ENCODE peak calls at places on chromosome 21, in five cellular contexts. J, S, U, I and W are unnamed samples.

GRCh38 chr21:16468191-16468590 is 738.4 kb downstream of the USP25 start:
- DNase-seq in J (no peak), S (no peak), I (no peak), U (peak), W (no peak)

GRCh38 chr21:36990508-36991205 is 15.8 kb upstream of the RIPPLY3 start:
- DNase-seq in S (no peak), J (no peak), U (no peak), I (no peak), W (no peak)

GRCh38 chr21:28299946-28300345 is 692.7 kb downstream of the LTN1 start:
- DNase-seq in I (no peak), S (no peak), U (no peak), J (no peak), W (no peak)

GRCh38 chr21:46125846-46126301 is 28.0 kb downstream of the COL6A2 start:
- DNase-seq in U (no peak), I (no peak), J (peak), S (peak), W (no peak)

GRCh38 chr21:21383126-21383525 is 384.9 kb downstream of the NCAM2 start:
- DNase-seq in S (no peak), J (no peak), U (peak), I (no peak), W (no peak)

GRCh38 chr21:35911412-35912191 is 148.7 kb downstream of the SETD4 start:
- DNase-seq in J (no peak), S (no peak), I (no peak), U (no peak), W (no peak)

GRCh38 chr21:35046880-35047229 is 2.2 kb downstream of the RUNX1 start:
- DNase-seq in J (no peak), U (peak), S (no peak), I (no peak), W (no peak)

GRCh38 chr21:36209626-36210171 is 53.1 kb downstream of the DOP1B start:
- DNase-seq in J (peak), S (no peak), I (no peak), U (peak), W (peak)

GRCh38 chr21:36730291-36731281 is 31.7 kb downstream of the SIM2 start:
- DNase-seq in U (peak), J (no peak), I (no peak), S (no peak), W (no peak)

GRCh38 chr21:45889115-45889708 is 92.4 kb upstream of the COL6A1 start:
- DNase-seq in U (no peak), I (no peak), S (no peak), J (no peak), W (no peak)

GRCh38 chr21:34992736-34993135 is 56.4 kb downstream of the RUNX1 start:
- DNase-seq in S (no peak), U (peak), I (no peak), J (no peak), W (no peak)

GRCh38 chr21:16583567-16583966 is 853.8 kb downstream of the USP25 start:
- DNase-seq in U (no peak), S (no peak), J (no peak), I (no peak), W (no peak)

GRCh38 chr21:39727401-39728120 is 17.4 kb upstream of the IGSF5 start:
- DNase-seq in S (no peak), I (no peak), J (no peak), U (no peak), W (no peak)

GRCh38 chr21:39728341-39728740 is 16.6 kb upstream of the IGSF5 start:
- DNase-seq in J (no peak), I (no peak), U (no peak), S (no peak), W (no peak)

GRCh38 chr21:39724944-39725343 is 20.0 kb upstream of the IGSF5 start:
- DNase-seq in U (no peak), I (no peak), S (no peak), J (no peak), W (no peak)

GRCh38 chr21:39721885-39722284 is 23.1 kb upstream of the IGSF5 start:
- DNase-seq in J (no peak), I (no peak), S (no peak), U (no peak), W (no peak)

GRCh38 chr21:39726133-39726532 is 18.9 kb upstream of the IGSF5 start:
- DNase-seq in S (no peak), U (no peak), J (no peak), I (no peak), W (no peak)
- TF ChIP-seq CTCF in S (no peak), U (peak), J (no peak), I (peak), W (peak)

DNA sequence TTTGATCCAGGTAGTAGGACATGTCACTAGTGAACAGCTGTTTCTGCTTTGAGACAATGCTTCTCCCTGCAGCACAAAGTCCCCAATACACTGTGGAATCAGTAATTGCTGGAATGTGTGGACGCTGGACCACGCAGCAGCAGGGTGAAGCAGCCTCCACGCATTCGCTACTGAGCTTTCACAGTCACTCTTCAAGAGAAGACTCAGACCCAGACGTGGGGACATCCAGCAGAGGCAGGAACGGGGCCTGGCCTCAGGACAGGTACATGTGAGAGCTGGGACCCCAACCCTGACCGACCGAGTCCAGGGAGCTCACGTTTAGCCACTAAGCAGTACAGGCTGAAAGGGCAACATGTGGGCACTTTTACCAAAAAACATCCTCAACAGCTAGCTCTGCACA is 34.1 kb upstream of the PRDM15 start:
- DNase-seq in J (no peak), I (no peak), S (no peak), U (no peak), W (no peak)
- H3K4me3 ChIP-seq in J (no peak), I (no peak), S (no peak), U (no peak), W (no peak)

GRCh38 chr21:15062566-15062965 is 2.2 kb downstream of the NRIP1 start:
- DNase-seq in S (no peak), U (peak), J (no peak), I (no peak), W (no peak)

GRCh38 chr21:15061747-15062146 is 3.1 kb downstream of the NRIP1 start:
- DNase-seq in U (no peak), J (no peak), I (no peak), S (no peak), W (no peak)

GRCh38 chr21:15063821-15064575 is 802 bp downstream of the NRIP1 start:
- DNase-seq in J (peak), S (peak), I (peak), U (peak), W (no peak)

GRCh38 chr21:15064576-15065380 is at the start of gene NRIP1:
- DNase-seq in U (peak), J (peak), I (peak), S (peak), W (peak)

GRCh38 chr21:15063081-15063820 is 1.5 kb downstream of the NRIP1 start:
- DNase-seq in J (no peak), S (no peak), U (peak), I (no peak), W (no peak)
- TF ChIP-seq CTCF in J (no peak), S (no peak), U (no peak), I (no peak), W (no peak)

DNA sequence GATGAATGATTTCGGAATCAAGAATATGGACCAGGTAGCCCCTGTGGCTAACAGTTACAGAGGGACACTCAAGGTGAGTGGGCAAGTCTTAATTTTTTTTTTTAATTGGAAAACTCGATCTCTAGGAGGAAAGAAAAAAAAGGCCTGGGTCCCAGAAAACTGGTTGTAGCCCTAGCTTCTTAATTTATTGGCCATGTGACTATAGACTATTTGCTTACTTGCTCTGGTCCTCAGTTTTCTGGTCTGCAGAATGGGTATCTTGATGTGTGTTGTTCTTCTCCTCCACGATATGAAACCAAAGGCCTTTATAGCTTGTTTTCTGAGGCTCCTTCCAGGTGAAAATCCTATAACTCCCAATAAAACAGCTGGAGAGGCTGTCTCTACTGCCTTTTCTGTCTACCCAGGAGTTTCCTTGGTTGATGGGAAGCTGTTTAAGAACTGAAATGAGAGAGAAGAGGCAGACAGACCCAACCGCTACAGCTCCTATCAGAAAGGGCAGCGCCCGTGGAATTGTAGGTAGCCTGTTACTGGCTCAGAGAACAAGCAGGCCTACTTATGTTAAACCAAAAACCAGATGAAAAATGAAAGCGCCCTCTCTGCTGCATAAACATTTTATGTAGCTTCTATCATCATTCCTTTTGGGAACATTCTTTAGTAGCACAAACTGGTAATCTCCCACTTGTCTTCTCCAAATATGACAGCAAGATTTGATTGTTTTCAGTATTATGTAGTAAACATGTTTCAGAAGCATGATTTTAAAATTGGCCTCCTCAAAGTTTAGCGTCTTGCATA is 4.5 kb downstream of the ETS2 start:
- DNase-seq in J (no peak), S (no peak), U (no peak), I (no peak), W (no peak)
- H3K4me3 ChIP-seq in J (no peak), S (peak), U (no peak), I (peak), W (no peak)

GRCh38 chr21:44867999-44868700 is 5.3 kb downstream of the PTTG1IP start:
- DNase-seq in S (no peak), U (no peak), J (no peak), I (no peak), W (no peak)
- TF ChIP-seq CTCF in S (no peak), U (no peak), J (no peak), I (no peak), W (no peak)

DNA sequence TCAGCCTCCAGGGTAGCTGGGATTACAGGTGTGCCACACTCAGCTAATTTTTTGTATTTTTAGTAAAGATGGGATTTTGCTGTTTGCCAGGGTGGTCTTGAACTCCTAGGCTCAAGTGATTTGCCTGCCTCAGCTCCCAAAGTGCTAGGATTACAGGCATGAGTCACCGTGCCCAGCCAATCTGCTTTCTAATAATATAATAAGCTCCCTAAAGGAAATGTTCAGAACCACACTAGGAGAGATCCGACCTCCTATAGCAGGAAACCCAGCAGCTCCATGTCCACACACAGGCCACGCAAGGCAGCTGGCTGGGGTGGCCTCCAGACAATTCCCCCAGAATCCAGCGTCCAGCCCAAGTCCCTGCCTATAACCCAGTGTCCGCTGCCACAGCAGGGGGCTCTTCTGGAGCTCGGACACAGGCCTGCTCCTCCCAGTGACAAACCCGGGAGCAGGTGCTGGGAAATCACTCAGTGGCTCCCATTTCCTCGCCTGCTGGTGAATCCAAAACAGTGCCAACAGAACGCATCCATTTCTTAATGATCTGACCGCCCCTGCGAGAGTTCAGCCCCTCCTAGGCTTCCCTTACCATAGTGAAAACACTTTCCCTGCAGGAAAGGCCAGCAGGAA is 7.5 kb downstream of the RIPK4 start:
- DNase-seq in S (no peak), J (no peak), U (no peak), I (no peak), W (no peak)
- H3K4me3 ChIP-seq in S (no peak), J (no peak), U (no peak), I (no peak), W (no peak)

DNA sequence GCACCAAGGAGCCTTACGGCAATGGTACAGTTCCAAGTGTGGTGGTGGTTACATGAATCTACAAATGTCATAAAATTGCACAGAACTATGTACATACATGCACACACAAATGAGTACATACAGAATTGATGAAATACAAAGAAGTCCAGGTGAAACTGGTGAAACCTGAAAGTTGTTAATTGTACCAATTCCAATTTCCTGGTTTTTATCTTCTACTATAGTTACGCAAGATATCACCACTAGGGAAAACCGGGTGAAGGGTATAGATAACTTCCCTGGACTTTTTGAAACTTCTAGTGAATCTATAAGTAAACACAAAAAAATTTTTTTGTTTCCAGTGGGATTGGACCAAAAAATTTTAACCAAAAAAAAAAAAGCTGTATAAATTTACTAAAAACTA is 18.9 kb downstream of the HSF2BP start:
- DNase-seq in J (no peak), S (no peak), I (no peak), U (no peak), W (peak)
- TF ChIP-seq CTCF in J (no peak), S (no peak), I (no peak), U (no peak), W (no peak)